ENCODE peak calls at places on chromosome 6, in six cellular contexts. A, P, F, L, W and U are unnamed samples.

GRCh38 chr6:169023161-169023874 is 230.3 kb downstream of the THBS2 start:
- DNase-seq in A (no peak), P (no peak), F (no peak), L (no peak), W (no peak), U (no peak)

GRCh38 chr6:111087871-111088667 is 766 bp downstream of the SLC16A10 start:
- DNase-seq in A (no peak), P (no peak), F (peak; percentile 61), L (peak; percentile 9), W (peak; percentile 7), U (no peak)

GRCh38 chr6:52575490-52575868 is 1.4 kb downstream of the TRAM2 start:
- DNase-seq in A (no peak), P (no peak), F (no peak), L (no peak), W (no peak), U (no peak)

GRCh38 chr6:4647414-4648365 is 128.5 kb upstream of the CDYL start:
- DNase-seq in A (peak; percentile 44), P (peak; percentile 16), F (no peak), L (peak; percentile 83), W (peak; percentile 52), U (peak; percentile 69)

GRCh38 chr6:16355699-16356481 is 117.5 kb downstream of the GMPR start:
- DNase-seq in A (no peak), P (no peak), F (no peak), L (no peak), W (no peak), U (no peak)

GRCh38 chr6:144294016-144294415 is 8.9 kb downstream of the UTRN start:
- DNase-seq in A (no peak), P (no peak), F (no peak), L (no peak), W (no peak), U (no peak)

GRCh38 chr6:5190467-5190866 is 70.3 kb downstream of the LYRM4 start:
- DNase-seq in A (no peak), P (no peak), F (no peak), L (no peak), W (no peak), U (peak; percentile 97)

GRCh38 chr6:144730088-144730640 is 445.0 kb downstream of the UTRN start:
- DNase-seq in A (no peak), P (no peak), F (no peak), L (no peak), W (no peak), U (no peak)

GRCh38 chr6:110188791-110189190 is 8.6 kb downstream of the CDC40 start:
- DNase-seq in A (no peak), P (no peak), F (no peak), L (no peak), W (no peak), U (no peak)

GRCh38 chr6:158475344-158476302 is 84.3 kb upstream of the TMEM181 start:
- DNase-seq in A (peak; percentile 98), P (no peak), F (no peak), L (no peak), W (peak; percentile 96), U (peak; percentile 38)

GRCh38 chr6:29926795-29927427 is 15.4 kb upstream of the HLA-A start:
- DNase-seq in A (peak; percentile 59), P (peak; percentile 56), F (peak; percentile 81), L (peak; percentile 74), W (no peak), U (peak; percentile 35)

GRCh38 chr6:158468666-158469065 is 91.2 kb upstream of the TMEM181 start:
- DNase-seq in A (peak; percentile 56), P (no peak), F (no peak), L (no peak), W (peak; percentile 62), U (no peak)

GRCh38 chr6:108492131-108492766 is 68.5 kb upstream of the FOXO3 start:
- DNase-seq in A (peak; percentile 4), P (peak; percentile 49), F (no peak), L (no peak), W (peak; percentile 9), U (peak; percentile 33)

GRCh38 chr6:129356129-129356528 is 353.8 kb downstream of the ARHGAP18 start:
- DNase-seq in A (no peak), P (no peak), F (no peak), L (no peak), W (no peak), U (no peak)

GRCh38 chr6:68740828-68741500 is 105.9 kb downstream of the ADGRB3 start:
- DNase-seq in A (no peak), P (no peak), F (no peak), L (no peak), W (no peak), U (no peak)

GRCh38 chr6:16274519-16275229 is 36.3 kb downstream of the GMPR start:
- DNase-seq in A (no peak), P (no peak), F (no peak), L (no peak), W (no peak), U (peak; percentile 5)